ENCODE peak calls at places on chromosome 22, in eight cellular contexts. W is T-helper 2 cell, Y is natural killer cell, N is A549, F is fibroblast of the aortic adventitia, C is MM.1S, S is NCI-H774, X is EH. J is an unnamed sample.

GRCh38 chr22:31935961-31936635 is 8.2 kb upstream of the YWHAH start:
- DNase-seq in W (no peak), Y (no peak), N (no peak), F (no peak), C (no peak), S (no peak), X (no peak), J (no peak)

GRCh38 chr22:25741692-25742626 is at the start of gene MYO18B:
- DNase-seq in W (no peak), Y (no peak), N (no peak), F (no peak), C (no peak), S (no peak), X (no peak), J (no peak)

GRCh38 chr22:22111267-22111751 is 128.7 kb upstream of the TOP3B start:
- DNase-seq in W (peak), Y (no peak), N (peak), F (peak), C (no peak), S (no peak), X (peak), J (no peak)

GRCh38 chr22:31474743-31475142 is 14.9 kb downstream of the EIF4ENIF1 start:
- DNase-seq in W (no peak), Y (no peak), N (no peak), F (peak), C (no peak), S (no peak), X (peak), J (no peak)

GRCh38 chr22:19729507-19729906 is 6.2 kb downstream of the GP1BB start:
- DNase-seq in W (no peak), Y (no peak), N (no peak), F (no peak), C (no peak), S (no peak), X (no peak), J (no peak)

GRCh38 chr22:23119492-23120414 is 22.0 kb downstream of the RSPH14 start:
- DNase-seq in W (peak), Y (no peak), N (no peak), F (no peak), C (no peak), S (no peak), X (no peak), J (no peak)

GRCh38 chr22:28799834-28800307 is 498 bp downstream of the XBP1 start:
- DNase-seq in W (peak), Y (no peak), N (no peak), F (peak), C (peak), S (no peak), X (peak), J (no peak)

GRCh38 chr22:39518996-39519680 is 1.2 kb upstream of the ATF4 start:
- DNase-seq in W (peak), Y (no peak), N (peak), F (peak), C (peak), S (no peak), X (no peak), J (no peak)

GRCh38 chr22:38871360-38872171 is 450 bp downstream of the CBX6 start:
- DNase-seq in W (peak), Y (no peak), N (no peak), F (no peak), C (peak), S (no peak), X (peak), J (peak)

GRCh38 chr22:30582788-30583575 is 8.5 kb upstream of the GAL3ST1 start:
- DNase-seq in W (no peak), Y (no peak), N (no peak), F (no peak), C (no peak), S (no peak), X (no peak), J (no peak)

GRCh38 chr22:20240900-20241299 is 27.2 kb downstream of the RTN4R start:
- DNase-seq in W (no peak), Y (no peak), N (no peak), F (no peak), C (no peak), S (no peak), X (no peak), J (no peak)

GRCh38 chr22:44591146-44591790 is 93.2 kb upstream of the RTL6 start:
- DNase-seq in W (no peak), Y (no peak), N (no peak), F (no peak), C (no peak), S (no peak), X (no peak), J (no peak)

GRCh38 chr22:22978637-22979036 is 91.0 kb downstream of the IGLL5 start:
- DNase-seq in W (no peak), Y (no peak), N (no peak), F (no peak), C (no peak), S (no peak), X (no peak), J (no peak)

GRCh38 chr22:30606455-30607299 is at the start of gene TCN2:
- DNase-seq in W (peak), Y (peak), N (peak), F (peak), C (peak), S (no peak), X (peak), J (peak)

GRCh38 chr22:35212996-35213395 is 44.3 kb upstream of the HMGXB4 start:
- DNase-seq in W (no peak), Y (no peak), N (no peak), F (no peak), C (no peak), S (no peak), X (no peak), J (no peak)

GRCh38 chr22:35149149-35149548 is 83.2 kb downstream of the ISX start:
- DNase-seq in W (no peak), Y (no peak), N (no peak), F (no peak), C (no peak), S (no peak), X (no peak), J (no peak)

GRCh38 chr22:44728761-44729261 is 23.6 kb upstream of the ARHGAP8 start:
- DNase-seq in W (no peak), Y (no peak), N (no peak), F (no peak), C (no peak), S (no peak), X (no peak), J (no peak)

GRCh38 chr22:32836286-32836859 is 34.9 kb downstream of the TIMP3 start:
- DNase-seq in W (peak), Y (no peak), N (peak), F (peak), C (peak), S (no peak), X (peak), J (no peak)

GRCh38 chr22:20537983-20538382 is 30.6 kb downstream of the MED15 start:
- DNase-seq in W (no peak), Y (no peak), N (no peak), F (no peak), C (no peak), S (no peak), X (no peak), J (no peak)

GRCh38 chr22:27088026-27088425 is 430.6 kb downstream of the MIAT start:
- DNase-seq in W (no peak), Y (no peak), N (no peak), F (peak), C (no peak), S (no peak), X (peak), J (no peak)

GRCh38 chr22:28297504-28297903 is 378.4 kb upstream of the PITPNB start:
- DNase-seq in W (peak), Y (no peak), N (no peak), F (no peak), C (peak), S (no peak), X (no peak), J (no peak)

GRCh38 chr22:32083000-32083399 is 39.9 kb downstream of the SLC5A1 start:
- DNase-seq in W (no peak), Y (no peak), N (no peak), F (no peak), C (no peak), S (no peak), X (no peak), J (no peak)

GRCh38 chr22:24284747-24285203 is 14.1 kb downstream of the SPECC1L start:
- DNase-seq in W (no peak), Y (no peak), N (no peak), F (peak), C (no peak), S (no peak), X (peak), J (no peak)

GRCh38 chr22:30121988-30122387 is 41.7 kb downstream of the HORMAD2 start:
- DNase-seq in W (peak), Y (no peak), N (no peak), F (no peak), C (no peak), S (no peak), X (no peak), J (no peak)

GRCh38 chr22:32605576-32605975 is 131.0 kb downstream of the FBXO7 start:
- DNase-seq in W (no peak), Y (no peak), N (no peak), F (no peak), C (no peak), S (no peak), X (no peak), J (no peak)

GRCh38 chr22:44782286-44782830 is 30.0 kb downstream of the ARHGAP8 start:
- DNase-seq in W (no peak), Y (no peak), N (no peak), F (peak), C (no peak), S (no peak), X (peak), J (no peak)

GRCh38 chr22:42696331-42696967 is 24.2 kb downstream of the A4GALT start:
- DNase-seq in W (no peak), Y (no peak), N (no peak), F (no peak), C (no peak), S (no peak), X (no peak), J (no peak)

GRCh38 chr22:49931863-49932262 is 13.4 kb downstream of the CRELD2 start:
- DNase-seq in W (no peak), Y (no peak), N (no peak), F (no peak), C (no peak), S (no peak), X (no peak), J (no peak)

GRCh38 chr22:41367680-41368542 is 13.8 kb upstream of the TEF start:
- DNase-seq in W (no peak), Y (no peak), N (no peak), F (peak), C (no peak), S (no peak), X (peak), J (no peak)

GRCh38 chr22:31179345-31179744 is 19.4 kb downstream of the RNF185 start:
- DNase-seq in W (no peak), Y (no peak), N (no peak), F (no peak), C (no peak), S (no peak), X (peak), J (no peak)

GRCh38 chr22:29665486-29665885 is 54.3 kb upstream of the CABP7 start:
- DNase-seq in W (no peak), Y (no peak), N (no peak), F (no peak), C (no peak), S (no peak), X (no peak), J (no peak)

GRCh38 chr22:39997939-39998726 is 3.4 kb downstream of the FAM83F start:
- DNase-seq in W (no peak), Y (no peak), N (peak), F (no peak), C (no peak), S (peak), X (peak), J (no peak)

GRCh38 chr22:24803064-24803542 is 2.9 kb upstream of the SGSM1 start:
- DNase-seq in W (no peak), Y (peak), N (peak), F (peak), C (peak), S (no peak), X (peak), J (peak)

GRCh38 chr22:45757068-45757467 is 85.4 kb downstream of the ATXN10 start:
- DNase-seq in W (no peak), Y (no peak), N (no peak), F (peak), C (no peak), S (no peak), X (peak), J (no peak)

GRCh38 chr22:20965888-20966855 is 883 bp upstream of the AIFM3 start:
- DNase-seq in W (no peak), Y (no peak), N (no peak), F (no peak), C (no peak), S (no peak), X (no peak), J (no peak)

J was measured in activated B cell treated with CpG ODN at 0.5 μM for 24 hours.